ENCODE peak calls at places on chromosome 13, in six cellular contexts. One of them, this sample, is unnamed.
A peak's percentile ranks its signal among the peaks of the same experiment; 100 is the strongest.

GRCh38 chr13:51832471-51833152 is 12.4 kb downstream of the TMEM272 start:
- DNase-seq in heart right ventricle: peak; percentile 57
- DNase-seq in stimulated activated CD8-positive, alpha-beta memory T cell treated with anti-CD3 and anti-CD28 coated beads, Interleukin-15, amount 100 ng/mL, for 4 hours: no peak
- DNase-seq in mesendoderm: peak; percentile 40
- DNase-seq in Panc1: no peak
- DNase-seq in T-cell: peak; percentile 60
- DNase-seq in this sample: peak; percentile 54

GRCh38 chr13:103030776-103031175 is 35.4 kb downstream of the SLC10A2 start:
- DNase-seq in Panc1: no peak
- DNase-seq in stimulated activated CD8-positive, alpha-beta memory T cell treated with anti-CD3 and anti-CD28 coated beads, Interleukin-15, amount 100 ng/mL, for 4 hours: no peak
- DNase-seq in mesendoderm: no peak
- DNase-seq in T-cell: no peak
- DNase-seq in heart right ventricle: no peak
- DNase-seq in this sample: no peak

GRCh38 chr13:46640843-46641242 is 87.9 kb downstream of the LRCH1 start:
- DNase-seq in stimulated activated CD8-positive, alpha-beta memory T cell treated with anti-CD3 and anti-CD28 coated beads, Interleukin-15, amount 100 ng/mL, for 4 hours: no peak
- DNase-seq in heart right ventricle: no peak
- DNase-seq in Panc1: no peak
- DNase-seq in mesendoderm: no peak
- DNase-seq in T-cell: no peak
- DNase-seq in this sample: no peak

GRCh38 chr13:26255717-26256277 is 1.9 kb downstream of the CDK8 start:
- DNase-seq in stimulated activated CD8-positive, alpha-beta memory T cell treated with anti-CD3 and anti-CD28 coated beads, Interleukin-15, amount 100 ng/mL, for 4 hours: no peak
- DNase-seq in mesendoderm: no peak
- DNase-seq in Panc1: no peak
- DNase-seq in heart right ventricle: no peak
- DNase-seq in T-cell: no peak
- DNase-seq in this sample: no peak

GRCh38 chr13:100694722-100695644 is 20.4 kb upstream of the TMTC4 start:
- DNase-seq in mesendoderm: peak; percentile 83
- DNase-seq in stimulated activated CD8-positive, alpha-beta memory T cell treated with anti-CD3 and anti-CD28 coated beads, Interleukin-15, amount 100 ng/mL, for 4 hours: no peak
- DNase-seq in T-cell: no peak
- DNase-seq in Panc1: no peak
- DNase-seq in heart right ventricle: no peak
- DNase-seq in this sample: no peak

GRCh38 chr13:90502143-90502542 is 845.3 kb upstream of the MIR17HG start:
- DNase-seq in T-cell: no peak
- DNase-seq in Panc1: no peak
- DNase-seq in stimulated activated CD8-positive, alpha-beta memory T cell treated with anti-CD3 and anti-CD28 coated beads, Interleukin-15, amount 100 ng/mL, for 4 hours: no peak
- DNase-seq in heart right ventricle: peak; percentile 74
- DNase-seq in mesendoderm: no peak
- DNase-seq in this sample: no peak

GRCh38 chr13:22422712-22423111 is 751.8 kb downstream of the FGF9 start:
- DNase-seq in stimulated activated CD8-positive, alpha-beta memory T cell treated with anti-CD3 and anti-CD28 coated beads, Interleukin-15, amount 100 ng/mL, for 4 hours: no peak
- DNase-seq in mesendoderm: no peak
- DNase-seq in T-cell: no peak
- DNase-seq in heart right ventricle: no peak
- DNase-seq in Panc1: no peak
- DNase-seq in this sample: no peak

GRCh38 chr13:113420833-113421600 is 32.3 kb downstream of the ADPRHL1 start:
- DNase-seq in heart right ventricle: no peak
- DNase-seq in stimulated activated CD8-positive, alpha-beta memory T cell treated with anti-CD3 and anti-CD28 coated beads, Interleukin-15, amount 100 ng/mL, for 4 hours: no peak
- DNase-seq in Panc1: no peak
- DNase-seq in mesendoderm: no peak
- DNase-seq in T-cell: no peak
- DNase-seq in this sample: no peak

GRCh38 chr13:113816925-113817859 is 46.7 kb downstream of the GAS6 start:
- DNase-seq in Panc1: no peak
- DNase-seq in heart right ventricle: peak; percentile 87
- DNase-seq in T-cell: peak; percentile 83
- DNase-seq in mesendoderm: peak; percentile 93
- DNase-seq in stimulated activated CD8-positive, alpha-beta memory T cell treated with anti-CD3 and anti-CD28 coated beads, Interleukin-15, amount 100 ng/mL, for 4 hours: peak; percentile 67
- DNase-seq in this sample: peak; percentile 90

GRCh38 chr13:28584873-28585317 is 74.0 kb upstream of the POMP start:
- DNase-seq in Panc1: no peak
- DNase-seq in mesendoderm: peak; percentile 8
- DNase-seq in stimulated activated CD8-positive, alpha-beta memory T cell treated with anti-CD3 and anti-CD28 coated beads, Interleukin-15, amount 100 ng/mL, for 4 hours: no peak
- DNase-seq in heart right ventricle: no peak
- DNase-seq in T-cell: no peak
- DNase-seq in this sample: no peak

GRCh38 chr13:34776984-34777913 is 164.8 kb upstream of the NBEA start:
- DNase-seq in stimulated activated CD8-positive, alpha-beta memory T cell treated with anti-CD3 and anti-CD28 coated beads, Interleukin-15, amount 100 ng/mL, for 4 hours: no peak
- DNase-seq in Panc1: no peak
- DNase-seq in mesendoderm: no peak
- DNase-seq in T-cell: no peak
- DNase-seq in heart right ventricle: no peak
- DNase-seq in this sample: no peak

GRCh38 chr13:97302611-97303010 is 80.5 kb downstream of the MBNL2 start:
- DNase-seq in stimulated activated CD8-positive, alpha-beta memory T cell treated with anti-CD3 and anti-CD28 coated beads, Interleukin-15, amount 100 ng/mL, for 4 hours: no peak
- DNase-seq in T-cell: no peak
- DNase-seq in heart right ventricle: no peak
- DNase-seq in mesendoderm: no peak
- DNase-seq in Panc1: no peak
- DNase-seq in this sample: no peak

GRCh38 chr13:112331675-112332074 is 44.5 kb upstream of the SPACA7 start:
- DNase-seq in T-cell: no peak
- DNase-seq in heart right ventricle: no peak
- DNase-seq in mesendoderm: no peak
- DNase-seq in Panc1: no peak
- DNase-seq in stimulated activated CD8-positive, alpha-beta memory T cell treated with anti-CD3 and anti-CD28 coated beads, Interleukin-15, amount 100 ng/mL, for 4 hours: no peak
- DNase-seq in this sample: no peak

GRCh38 chr13:83498486-83499190 is 383.6 kb downstream of the SLITRK1 start:
- DNase-seq in Panc1: no peak
- DNase-seq in T-cell: no peak
- DNase-seq in mesendoderm: no peak
- DNase-seq in heart right ventricle: no peak
- DNase-seq in stimulated activated CD8-positive, alpha-beta memory T cell treated with anti-CD3 and anti-CD28 coated beads, Interleukin-15, amount 100 ng/mL, for 4 hours: no peak
- DNase-seq in this sample: no peak

GRCh38 chr13:108120332-108120731 is 95.0 kb downstream of the LIG4 start:
- DNase-seq in stimulated activated CD8-positive, alpha-beta memory T cell treated with anti-CD3 and anti-CD28 coated beads, Interleukin-15, amount 100 ng/mL, for 4 hours: no peak
- DNase-seq in mesendoderm: no peak
- DNase-seq in T-cell: no peak
- DNase-seq in Panc1: no peak
- DNase-seq in heart right ventricle: no peak
- DNase-seq in this sample: no peak

GRCh38 chr13:60448907-60449510 is 52.0 kb downstream of the TDRD3 start:
- DNase-seq in T-cell: no peak
- DNase-seq in mesendoderm: peak; percentile 55
- DNase-seq in Panc1: peak; percentile 12
- DNase-seq in stimulated activated CD8-positive, alpha-beta memory T cell treated with anti-CD3 and anti-CD28 coated beads, Interleukin-15, amount 100 ng/mL, for 4 hours: no peak
- DNase-seq in heart right ventricle: peak; percentile 24
- DNase-seq in this sample: peak; percentile 24

GRCh38 chr13:52925221-52925620 is 76.8 kb upstream of the PCDH8 start:
- DNase-seq in stimulated activated CD8-positive, alpha-beta memory T cell treated with anti-CD3 and anti-CD28 coated beads, Interleukin-15, amount 100 ng/mL, for 4 hours: no peak
- DNase-seq in heart right ventricle: no peak
- DNase-seq in mesendoderm: no peak
- DNase-seq in Panc1: no peak
- DNase-seq in T-cell: no peak
- DNase-seq in this sample: no peak

GRCh38 chr13:48078251-48078656 is 16.6 kb downstream of the MED4 start:
- DNase-seq in stimulated activated CD8-positive, alpha-beta memory T cell treated with anti-CD3 and anti-CD28 coated beads, Interleukin-15, amount 100 ng/mL, for 4 hours: no peak
- DNase-seq in mesendoderm: peak; percentile 56
- DNase-seq in T-cell: no peak
- DNase-seq in heart right ventricle: no peak
- DNase-seq in Panc1: no peak
- DNase-seq in this sample: peak; percentile 44